ENCODE peak calls at places on chromosomes 1 and 21, in six cellular contexts. F is astrocyte of the cerebellum, G is progenitor cell of endocrine pancreas, O is H9, C is GM12864, U is heart left ventricle. A is an unnamed sample.

GRCh38 chr1:200867018-200867811 is 5.6 kb upstream of the GPR25 start:
- DNase-seq in U (no peak), O (no peak), F (no peak), C (no peak), G (no peak), A (no peak)

GRCh38 chr1:206513312-206514111 is 6.2 kb downstream of the RASSF5 start:
- DNase-seq in O (no peak), C (no peak), U (peak), G (no peak), F (peak), A (no peak)

GRCh38 chr1:156781585-156782186 is 14.4 kb downstream of the PRCC start:
- DNase-seq in C (no peak), G (no peak), F (no peak), O (no peak), U (no peak), A (no peak)

GRCh38 chr1:70103770-70104169 is 101.6 kb downstream of the LRRC40 start:
- DNase-seq in O (no peak), G (no peak), U (no peak), F (no peak), C (no peak), A (no peak)

GRCh38 chr1:213988639-213989070 is 882 bp downstream of the PROX1 start:
- DNase-seq in C (no peak), O (no peak), G (no peak), U (no peak), F (no peak), A (peak)

GRCh38 chr1:175394739-175395138 is 202.2 kb upstream of the KIAA0040 start:
- DNase-seq in U (no peak), C (no peak), G (no peak), F (no peak), O (no peak), A (no peak)

GRCh38 chr1:206606867-206607266 is 5.4 kb downstream of the EIF2D start:
- DNase-seq in O (no peak), U (no peak), G (no peak), F (peak), C (no peak), A (no peak)

GRCh38 chr1:179860667-179861066 is 16.9 kb downstream of the TOR1AIP2 start:
- DNase-seq in F (no peak), G (no peak), U (no peak), C (no peak), O (no peak), A (no peak)

GRCh38 chr1:156794506-156795373 is 21.9 kb downstream of the SH2D2A start:
- DNase-seq in F (no peak), G (no peak), C (no peak), U (no peak), O (no peak), A (no peak)

GRCh38 chr1:175192111-175192629 is 406 bp downstream of the KIAA0040 start:
- DNase-seq in F (no peak), O (peak), C (no peak), U (peak), G (no peak), A (peak)

GRCh38 chr1:56446531-56447098 is 132.7 kb downstream of the PLPP3 start:
- DNase-seq in F (no peak), U (peak), G (no peak), C (no peak), O (no peak), A (no peak)

GRCh38 chr1:158931055-158931737 is at the start of gene PYHIN1:
- DNase-seq in O (no peak), U (no peak), C (no peak), F (no peak), G (no peak), A (no peak)

GRCh38 chr21:27802816-27803475 is 836.1 kb upstream of the ADAMTS5 start:
- DNase-seq in G (no peak), O (peak), C (no peak), F (peak), U (peak), A (peak)

GRCh38 chr1:62621907-62622306 is 24.6 kb downstream of the ANGPTL3 start:
- DNase-seq in C (peak), O (no peak), G (no peak), U (no peak), F (peak), A (peak)

GRCh38 chr21:33751120-33751519 is 108.8 kb downstream of the ITSN1 start:
- DNase-seq in C (no peak), G (no peak), O (no peak), F (no peak), U (no peak), A (no peak)

GRCh38 chr1:200610846-200611245 is 9.7 kb downstream of the KIF14 start:
- DNase-seq in G (no peak), F (no peak), C (no peak), O (no peak), U (no peak), A (no peak)

GRCh38 chr21:39616373-39616772 is 3.6 kb downstream of the B3GALT5 start:
- DNase-seq in O (no peak), U (no peak), G (no peak), C (no peak), F (no peak), A (no peak)

GRCh38 chr1:71231751-71232150 is 150.9 kb upstream of the ZRANB2 start:
- DNase-seq in F (no peak), U (no peak), G (no peak), C (no peak), O (no peak), A (no peak)

GRCh38 chr1:210523830-210524229 is 195.1 kb downstream of the HHAT start:
- DNase-seq in G (no peak), O (no peak), F (no peak), U (no peak), C (no peak), A (no peak)

GRCh38 chr1:117638759-117639158 is 32.9 kb downstream of the TENT5C start:
- DNase-seq in F (no peak), U (no peak), O (no peak), G (no peak), C (no peak), A (no peak)

GRCh38 chr1:67052741-67053534 is 1.0 kb downstream of the SLC35D1 start:
- DNase-seq in F (no peak), G (no peak), O (peak), U (peak), C (no peak), A (peak)

GRCh38 chr21:42194863-42195262 is 24.1 kb upstream of the ABCG1 start:
- DNase-seq in C (no peak), F (no peak), U (no peak), G (no peak), O (no peak), A (no peak)
- TF ChIP-seq CTCF in C (no peak), F (no peak), U (no peak), G (no peak), O (no peak), A (no peak)

GRCh38 chr1:225852413-225853119 is 29.6 kb downstream of the TMEM63A start:
- DNase-seq in G (no peak), C (no peak), O (no peak), U (no peak), F (no peak), A (no peak)

GRCh38 chr1:225850370-225850769 is 31.8 kb downstream of the TMEM63A start:
- DNase-seq in C (no peak), U (no peak), O (peak), G (no peak), F (no peak), A (no peak)

GRCh38 chr1:225849905-225850304 is 32.3 kb downstream of the TMEM63A start:
- DNase-seq in C (no peak), O (peak), U (peak), F (no peak), G (no peak), A (no peak)

GRCh38 chr1:225853441-225853840 is 28.7 kb downstream of the TMEM63A start:
- DNase-seq in O (no peak), G (no peak), F (no peak), U (no peak), C (no peak), A (no peak)

DNA sequence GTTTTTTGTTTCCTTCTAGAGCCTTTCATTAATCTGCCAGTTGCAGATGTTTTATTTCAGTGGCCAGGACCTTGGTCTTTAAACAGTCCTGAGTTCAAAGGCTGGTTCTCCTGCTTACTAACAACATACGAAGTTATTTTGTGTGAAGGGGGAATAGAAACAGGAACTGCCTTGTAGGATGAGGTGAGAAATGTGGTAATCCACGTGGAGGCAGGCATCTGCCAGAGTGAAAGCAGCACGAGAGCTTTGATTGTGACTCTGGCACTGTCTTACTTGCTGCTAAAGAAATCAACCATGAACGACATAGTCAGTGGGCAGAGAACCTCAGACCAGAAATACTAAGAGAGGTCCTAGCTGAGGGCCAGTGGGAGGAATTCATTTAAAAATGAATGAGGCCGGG is 30.4 kb downstream of the TMEM63A start:
- DNase-seq in F (no peak), U (no peak), G (no peak), C (peak), O (no peak), A (peak)
- TF ChIP-seq CTCF in F (no peak), U (no peak), G (no peak), C (no peak), O (no peak), A (no peak)

DNA sequence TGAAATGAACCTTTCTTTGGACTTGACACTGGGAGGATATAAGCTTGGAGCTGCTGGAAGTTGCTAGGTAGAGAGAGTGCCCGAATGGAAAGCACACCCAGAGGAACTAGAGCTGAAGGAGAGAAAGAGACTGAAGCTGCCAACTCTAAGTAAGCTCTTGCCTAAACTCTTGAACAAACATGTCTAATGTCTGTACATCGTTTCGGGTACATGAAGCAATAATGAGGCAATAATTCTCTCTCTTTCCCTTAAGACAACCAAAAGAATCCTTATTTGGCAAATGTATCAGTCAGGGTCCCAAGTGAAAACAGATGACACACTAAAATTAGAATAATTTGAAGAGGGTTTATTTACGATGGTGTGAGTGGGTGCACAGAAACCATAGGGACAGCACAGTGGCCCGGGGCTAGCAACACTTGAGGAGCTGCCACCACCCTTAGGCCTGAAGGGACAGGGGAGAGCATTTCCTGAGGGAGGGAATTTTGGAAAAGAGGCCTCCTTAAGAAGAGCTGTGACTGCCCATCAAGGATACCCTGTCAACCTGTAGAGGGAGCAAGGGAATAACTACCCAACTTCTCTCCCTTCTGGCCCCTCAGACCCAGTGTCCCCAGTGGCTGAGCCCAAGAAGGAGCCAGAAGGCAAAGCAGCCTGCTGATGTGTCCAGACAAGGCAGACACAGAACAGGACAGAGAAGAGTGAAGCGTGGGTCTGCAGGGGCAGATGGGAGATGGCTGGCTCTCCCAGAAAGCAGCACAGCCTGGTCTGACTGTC is 36.1 kb upstream of the KHDRBS1 start:
- DNase-seq in O (peak), G (no peak), C (no peak), F (no peak), U (no peak), A (peak)
- TF ChIP-seq CTCF in O (peak), G (peak), C (peak), F (peak), U (peak), A (peak)

DNA sequence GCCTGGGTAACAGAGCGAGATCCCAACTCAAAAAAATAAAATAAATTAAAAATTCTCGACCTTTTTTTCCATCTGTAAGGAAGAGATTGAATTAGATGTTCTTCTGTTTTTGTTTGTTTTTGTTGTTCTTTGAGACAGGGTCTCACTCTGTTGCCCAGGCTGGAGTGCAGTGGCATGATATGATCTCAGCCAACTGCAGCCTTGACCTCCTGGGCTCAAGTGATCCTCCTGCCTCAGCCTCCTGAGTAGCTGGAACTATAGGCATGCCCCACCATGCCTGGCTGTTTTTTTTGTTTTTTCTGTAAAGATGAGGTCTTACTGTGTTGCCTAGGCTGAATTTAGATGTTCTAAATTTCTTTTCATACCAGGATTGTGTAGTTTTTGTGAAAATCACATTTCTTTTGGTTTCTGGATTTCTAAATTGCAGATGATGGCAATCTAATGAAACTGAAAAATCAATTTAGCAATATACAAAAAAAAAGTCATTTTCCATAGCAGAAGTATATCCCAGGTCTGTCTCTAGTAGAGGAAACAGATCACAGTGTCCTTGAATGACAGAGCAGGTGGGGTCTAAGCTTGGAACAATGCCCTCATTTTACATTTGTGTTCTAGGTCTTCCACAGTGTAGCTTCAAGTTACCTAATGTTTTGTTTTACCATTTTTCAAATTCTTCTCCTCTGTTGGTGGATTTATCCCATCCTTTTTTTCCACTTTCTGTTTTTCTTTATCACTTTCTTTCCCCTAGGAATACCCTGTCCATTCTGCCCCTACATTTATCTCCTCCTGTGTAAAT is 20.3 kb downstream of the ZYG11A start:
- DNase-seq in U (no peak), F (no peak), O (no peak), G (no peak), C (no peak), A (no peak)
- TF ChIP-seq CTCF in U (no peak), F (no peak), O (no peak), G (no peak), C (no peak), A (no peak)

DNA sequence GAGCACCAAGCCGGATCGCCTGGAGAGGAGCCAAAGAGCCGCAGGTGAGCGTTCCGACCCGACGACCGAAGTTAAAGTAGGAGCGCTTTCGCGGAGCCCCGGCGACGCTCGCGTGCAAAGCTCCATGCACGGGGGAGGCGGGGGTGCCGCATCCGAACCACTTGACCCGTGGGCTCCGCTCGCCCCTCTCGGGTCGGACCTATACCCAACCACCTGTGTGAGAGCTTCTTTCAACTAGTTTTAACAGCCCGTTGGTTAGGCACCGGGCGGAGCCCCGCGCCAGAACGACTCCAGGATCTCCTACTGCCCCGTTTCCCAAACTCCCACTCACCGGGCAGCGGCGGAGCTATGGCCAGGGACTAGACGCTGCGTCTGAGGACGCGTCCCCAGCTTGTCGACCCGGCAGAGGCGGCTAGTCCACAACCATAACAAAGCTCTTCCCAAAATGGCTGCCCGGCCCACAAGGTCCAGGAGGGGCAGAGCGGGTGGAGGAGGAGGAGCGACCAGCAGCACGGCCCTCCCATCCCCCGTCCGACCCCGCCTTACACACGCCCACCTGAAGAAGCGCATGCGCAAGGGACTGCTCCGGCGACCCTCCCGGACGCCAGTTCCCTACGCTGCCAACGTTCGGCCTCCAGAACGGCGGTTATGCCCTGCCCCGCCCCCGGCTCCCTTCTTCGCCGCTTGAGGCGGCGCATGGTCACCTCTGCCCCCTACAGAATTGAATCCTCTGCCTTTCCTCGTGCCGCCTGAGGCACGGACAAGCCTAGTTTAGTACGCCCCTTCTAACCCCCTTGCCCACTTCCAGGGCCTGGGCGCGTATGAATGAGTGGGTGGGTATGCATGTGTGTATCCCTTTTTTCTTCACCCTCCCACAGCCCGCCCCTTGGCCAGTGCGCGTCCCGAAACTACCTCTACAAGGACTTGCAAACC is at the start of gene GPBP1L1:
- DNase-seq in G (peak), F (peak), C (peak), O (peak), U (peak), A (peak)
- TF ChIP-seq CTCF in G (peak), F (no peak), C (peak), O (peak), U (no peak), A (no peak)

DNA sequence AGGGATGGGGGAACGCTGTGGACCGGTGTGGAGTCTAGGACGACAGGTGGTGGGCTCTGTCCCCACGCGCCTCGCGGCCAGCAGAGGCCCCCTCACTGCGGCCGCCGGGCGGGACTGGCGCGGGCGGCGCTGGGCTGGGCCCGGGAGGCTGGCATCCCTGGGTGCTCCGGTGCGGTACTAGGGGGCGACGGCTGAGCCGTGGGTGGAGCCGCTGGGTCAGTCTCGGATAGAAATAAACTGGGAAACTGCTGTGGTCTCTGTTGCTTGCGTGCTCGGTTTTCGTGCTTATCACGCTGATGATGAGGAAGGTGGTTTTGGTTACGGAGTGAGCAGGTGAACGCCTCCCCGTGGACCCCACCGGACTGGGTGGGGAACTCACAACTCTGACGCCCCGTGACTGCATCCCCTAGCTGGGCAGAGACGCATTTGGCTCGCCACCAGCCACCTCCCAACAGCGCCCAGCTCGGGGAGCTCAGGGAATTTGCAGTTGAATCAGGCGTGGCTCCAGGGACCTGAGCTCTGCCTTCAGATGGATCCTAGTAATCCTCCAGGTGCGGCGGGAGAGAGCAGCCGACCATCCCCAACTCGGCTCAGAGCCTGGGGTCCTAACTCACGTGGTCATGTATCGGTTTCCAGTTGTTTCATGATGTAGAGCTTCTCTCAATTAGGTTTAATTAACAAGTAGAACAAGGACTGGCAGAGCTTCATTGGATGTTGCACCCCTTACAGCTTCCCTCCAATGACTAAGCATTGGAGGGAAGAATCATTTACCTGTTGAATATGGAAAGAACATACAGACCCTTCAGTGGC is 32.1 kb downstream of the HSD17B7 start:
- DNase-seq in U (peak), G (peak), F (no peak), C (no peak), O (peak), A (peak)
- TF ChIP-seq CTCF in U (no peak), G (no peak), F (no peak), C (no peak), O (peak), A (no peak)

GRCh38 chr21:30257773-30258172 is 25.0 kb downstream of the KRTAP24-1 start:
- DNase-seq in C (no peak), G (no peak), F (peak), O (peak), U (no peak), A (no peak)
- TF ChIP-seq CTCF in C (peak), G (peak), F (peak), O (peak), U (peak), A (no peak)

A was measured in GM10248.